ENCODE peak calls at places on chromosomes 11 and 22, in eight cellular contexts. One of them, this sample, is unnamed.

GRCh38 chr11:32118025-32118974 is 27.4 kb downstream of the RCN1 start:
- DNase-seq in brain microvascular endothelial cell: peak; percentile 88
- DNase-seq in lower lobe of right lung: no peak
- DNase-seq in ovary: no peak
- DNase-seq in astrocyte of the cerebellum: no peak
- DNase-seq in sigmoid colon: no peak
- DNase-seq in body of pancreas: no peak
- DNase-seq in HFF-Myc: no peak
- DNase-seq in this sample: no peak

GRCh38 chr22:47337161-47337621 is 574.7 kb downstream of the TBC1D22A start:
- DNase-seq in astrocyte of the cerebellum: peak; percentile 64
- DNase-seq in HFF-Myc: peak; percentile 39
- DNase-seq in brain microvascular endothelial cell: peak; percentile 40
- DNase-seq in sigmoid colon: no peak
- DNase-seq in lower lobe of right lung: no peak
- DNase-seq in body of pancreas: peak; percentile 34
- DNase-seq in ovary: peak; percentile 49
- DNase-seq in this sample: peak; percentile 42

GRCh38 chr11:119025978-119026766 is 4.5 kb downstream of the SLC37A4 start:
- DNase-seq in sigmoid colon: peak; percentile 47
- DNase-seq in brain microvascular endothelial cell: no peak
- DNase-seq in astrocyte of the cerebellum: no peak
- DNase-seq in lower lobe of right lung: no peak
- DNase-seq in body of pancreas: no peak
- DNase-seq in ovary: no peak
- DNase-seq in HFF-Myc: no peak
- DNase-seq in this sample: no peak

GRCh38 chr22:27560781-27561180 is 240.8 kb downstream of the MN1 start:
- DNase-seq in body of pancreas: no peak
- DNase-seq in brain microvascular endothelial cell: no peak
- DNase-seq in ovary: no peak
- DNase-seq in astrocyte of the cerebellum: no peak
- DNase-seq in HFF-Myc: no peak
- DNase-seq in sigmoid colon: no peak
- DNase-seq in lower lobe of right lung: no peak
- DNase-seq in this sample: no peak

GRCh38 chr11:111388431-111388830 is 9.4 kb upstream of the POU2AF1 start:
- DNase-seq in body of pancreas: no peak
- DNase-seq in sigmoid colon: no peak
- DNase-seq in ovary: no peak
- DNase-seq in astrocyte of the cerebellum: no peak
- DNase-seq in lower lobe of right lung: no peak
- DNase-seq in brain microvascular endothelial cell: no peak
- DNase-seq in HFF-Myc: no peak
- DNase-seq in this sample: no peak

GRCh38 chr22:38018938-38019827 is 34.8 kb upstream of the SOX10 start:
- DNase-seq in body of pancreas: no peak
- DNase-seq in ovary: no peak
- DNase-seq in HFF-Myc: no peak
- DNase-seq in astrocyte of the cerebellum: no peak
- DNase-seq in lower lobe of right lung: no peak
- DNase-seq in sigmoid colon: no peak
- DNase-seq in brain microvascular endothelial cell: no peak
- DNase-seq in this sample: no peak

GRCh38 chr11:114307524-114308203 is 11.5 kb downstream of the NNMT start:
- DNase-seq in brain microvascular endothelial cell: peak; percentile 71
- DNase-seq in sigmoid colon: peak; percentile 80
- DNase-seq in HFF-Myc: peak; percentile 63
- DNase-seq in body of pancreas: peak; percentile 49
- DNase-seq in astrocyte of the cerebellum: peak; percentile 60
- DNase-seq in lower lobe of right lung: peak; percentile 76
- DNase-seq in ovary: no peak
- DNase-seq in this sample: no peak

GRCh38 chr22:37229012-37229804 is 14.9 kb downstream of the RAC2 start:
- DNase-seq in lower lobe of right lung: no peak
- DNase-seq in sigmoid colon: no peak
- DNase-seq in brain microvascular endothelial cell: peak; percentile 54
- DNase-seq in body of pancreas: peak; percentile 26
- DNase-seq in ovary: no peak
- DNase-seq in astrocyte of the cerebellum: peak; percentile 66
- DNase-seq in HFF-Myc: peak; percentile 60
- DNase-seq in this sample: peak; percentile 61

GRCh38 chr22:46604306-46604690 is 15.9 kb upstream of the GRAMD4 start:
- DNase-seq in astrocyte of the cerebellum: no peak
- DNase-seq in ovary: no peak
- DNase-seq in body of pancreas: peak; percentile 73
- DNase-seq in lower lobe of right lung: peak; percentile 70
- DNase-seq in brain microvascular endothelial cell: peak; percentile 12
- DNase-seq in sigmoid colon: no peak
- DNase-seq in HFF-Myc: no peak
- DNase-seq in this sample: no peak

GRCh38 chr11:80097146-80097545 is 656.3 kb upstream of the TENM4 start:
- DNase-seq in astrocyte of the cerebellum: no peak
- DNase-seq in HFF-Myc: no peak
- DNase-seq in body of pancreas: no peak
- DNase-seq in lower lobe of right lung: no peak
- DNase-seq in sigmoid colon: no peak
- DNase-seq in brain microvascular endothelial cell: no peak
- DNase-seq in ovary: no peak
- DNase-seq in this sample: no peak

GRCh38 chr11:43578346-43579170 is 102.0 kb upstream of the HSD17B12 start:
- DNase-seq in brain microvascular endothelial cell: peak; percentile 46
- DNase-seq in astrocyte of the cerebellum: no peak
- DNase-seq in sigmoid colon: no peak
- DNase-seq in body of pancreas: no peak
- DNase-seq in ovary: no peak
- DNase-seq in HFF-Myc: no peak
- DNase-seq in lower lobe of right lung: no peak
- DNase-seq in this sample: no peak

GRCh38 chr11:69071086-69071800 is 22.5 kb downstream of the TPCN2 start:
- DNase-seq in lower lobe of right lung: no peak
- DNase-seq in body of pancreas: no peak
- DNase-seq in brain microvascular endothelial cell: no peak
- DNase-seq in HFF-Myc: no peak
- DNase-seq in astrocyte of the cerebellum: no peak
- DNase-seq in ovary: no peak
- DNase-seq in sigmoid colon: no peak
- DNase-seq in this sample: no peak

GRCh38 chr22:49019737-49020136 is 807.9 kb downstream of the BRD1 start:
- DNase-seq in body of pancreas: no peak
- DNase-seq in lower lobe of right lung: no peak
- DNase-seq in ovary: peak; percentile 3
- DNase-seq in brain microvascular endothelial cell: no peak
- DNase-seq in astrocyte of the cerebellum: no peak
- DNase-seq in sigmoid colon: peak; percentile 34
- DNase-seq in HFF-Myc: no peak
- DNase-seq in this sample: no peak

DNA sequence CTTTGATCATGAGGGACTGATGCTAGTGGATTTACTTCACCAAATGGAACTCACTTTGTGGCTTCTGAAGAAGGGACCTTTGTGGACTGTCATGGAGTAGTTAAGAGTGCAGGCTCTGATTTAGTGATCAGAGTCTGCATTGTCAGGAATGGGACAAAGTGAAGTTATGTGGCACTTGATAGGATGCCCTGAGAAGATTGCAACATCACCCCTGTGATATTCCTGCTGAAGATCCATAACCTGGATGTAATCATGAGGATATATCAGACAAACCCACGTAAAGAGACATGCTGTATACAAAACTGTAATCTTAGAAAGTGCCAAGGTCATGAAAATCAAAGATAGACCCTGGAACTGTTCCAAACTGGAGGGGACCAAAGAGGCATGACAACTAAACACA is 1.6 kb upstream of the TFIP11 start:
- DNase-seq in lower lobe of right lung: no peak
- DNase-seq in astrocyte of the cerebellum: no peak
- DNase-seq in brain microvascular endothelial cell: no peak
- DNase-seq in HFF-Myc: no peak
- DNase-seq in body of pancreas: no peak
- DNase-seq in sigmoid colon: no peak
- DNase-seq in ovary: no peak
- DNase-seq in this sample: no peak
- H3K4me3 ChIP-seq in lower lobe of right lung: no peak overlapping the region
- H3K4me3 ChIP-seq in astrocyte of the cerebellum: no peak overlapping the region
- H3K4me3 ChIP-seq in brain microvascular endothelial cell: no peak overlapping the region
- H3K4me3 ChIP-seq in HFF-Myc: peak overlapping the region; percentile 99
- H3K4me3 ChIP-seq in body of pancreas: no peak overlapping the region
- H3K4me3 ChIP-seq in sigmoid colon: no peak overlapping the region
- H3K4me3 ChIP-seq in ovary: no peak overlapping the region
- H3K4me3 ChIP-seq in this sample: no peak overlapping the region

DNA sequence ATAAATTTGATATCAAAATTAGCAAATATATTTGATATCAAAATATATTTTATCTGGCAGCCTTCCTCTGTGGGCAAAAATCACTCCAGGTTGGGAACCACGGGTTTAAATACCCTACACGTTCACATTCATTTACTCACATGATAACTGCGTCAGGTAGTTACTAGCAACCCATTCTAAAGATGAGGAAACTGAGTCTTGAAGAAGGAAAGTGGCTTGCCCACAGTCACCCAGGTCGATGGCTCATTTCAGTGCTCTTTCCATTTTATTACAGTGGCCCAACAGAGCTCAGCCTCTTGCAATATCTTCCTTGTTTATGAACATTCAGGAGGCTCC is 19.2 kb upstream of the CDON start:
- DNase-seq in brain microvascular endothelial cell: no peak
- DNase-seq in sigmoid colon: no peak
- DNase-seq in lower lobe of right lung: no peak
- DNase-seq in HFF-Myc: no peak
- DNase-seq in body of pancreas: no peak
- DNase-seq in ovary: no peak
- DNase-seq in astrocyte of the cerebellum: no peak
- DNase-seq in this sample: no peak
- H3K4me3 ChIP-seq in brain microvascular endothelial cell: no peak overlapping the region
- H3K4me3 ChIP-seq in sigmoid colon: no peak overlapping the region
- H3K4me3 ChIP-seq in lower lobe of right lung: no peak overlapping the region
- H3K4me3 ChIP-seq in HFF-Myc: no peak overlapping the region
- H3K4me3 ChIP-seq in body of pancreas: no peak overlapping the region
- H3K4me3 ChIP-seq in ovary: no peak overlapping the region
- H3K4me3 ChIP-seq in astrocyte of the cerebellum: no peak overlapping the region
- H3K4me3 ChIP-seq in this sample: no peak overlapping the region

DNA sequence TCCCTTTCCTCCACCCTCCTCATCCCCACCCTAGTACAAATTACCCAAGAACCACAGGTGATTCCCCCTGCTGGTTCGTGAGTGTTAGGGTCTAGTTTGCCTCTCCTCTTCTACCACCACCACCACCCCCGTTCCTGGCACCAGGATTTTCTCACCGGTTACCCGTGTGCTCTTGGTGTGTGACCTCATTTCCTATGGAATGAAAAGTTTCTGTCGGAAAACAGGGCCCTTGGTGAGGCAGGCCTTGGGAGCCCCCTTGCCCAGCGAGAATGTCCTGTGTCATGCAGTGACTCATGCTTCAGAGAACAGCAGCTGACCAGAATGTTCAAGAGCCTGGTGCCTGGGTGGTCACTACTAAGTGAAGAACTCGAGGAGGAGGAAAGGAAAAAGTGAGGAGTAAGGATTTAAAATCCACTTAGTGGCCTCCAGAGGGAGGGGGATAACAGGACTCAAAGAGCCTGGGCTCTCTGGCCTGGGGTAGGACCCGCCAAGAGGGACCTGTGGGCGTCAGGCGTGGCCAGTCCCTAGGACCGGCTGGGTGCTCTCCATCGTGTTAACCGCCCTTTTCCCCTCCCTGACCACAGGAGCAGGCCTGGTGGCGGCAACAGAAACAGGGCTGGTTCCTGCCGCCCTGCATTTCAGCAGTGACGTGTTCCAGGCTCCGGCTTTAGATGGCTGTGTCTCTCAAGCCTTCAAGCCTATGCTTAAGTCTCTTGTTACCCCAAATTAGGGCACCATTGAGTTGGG is 30.2 kb downstream of the C22orf31 start:
- DNase-seq in lower lobe of right lung: peak; percentile 63
- DNase-seq in brain microvascular endothelial cell: peak; percentile 96
- DNase-seq in HFF-Myc: peak; percentile 89
- DNase-seq in ovary: peak; percentile 67
- DNase-seq in body of pancreas: peak; percentile 82
- DNase-seq in astrocyte of the cerebellum: peak; percentile 95
- DNase-seq in sigmoid colon: peak; percentile 87
- DNase-seq in this sample: peak; percentile 79
- H3K4me3 ChIP-seq in lower lobe of right lung: peak overlapping the region; percentile 53
- H3K4me3 ChIP-seq in brain microvascular endothelial cell: peak overlapping the region; percentile 54
- H3K4me3 ChIP-seq in HFF-Myc: peak overlapping the region; percentile 28
- H3K4me3 ChIP-seq in ovary: peak overlapping the region; percentile 40
- H3K4me3 ChIP-seq in body of pancreas: no peak overlapping the region
- H3K4me3 ChIP-seq in astrocyte of the cerebellum: peak overlapping the region; percentile 32
- H3K4me3 ChIP-seq in sigmoid colon: peak overlapping the region; percentile 60
- H3K4me3 ChIP-seq in this sample: peak overlapping the region; percentile 1

GRCh38 chr11:96237759-96238158 is 105.2 kb downstream of the MAML2 start:
- DNase-seq in sigmoid colon: no peak
- DNase-seq in astrocyte of the cerebellum: no peak
- DNase-seq in body of pancreas: no peak
- DNase-seq in brain microvascular endothelial cell: no peak
- DNase-seq in lower lobe of right lung: no peak
- DNase-seq in ovary: no peak
- DNase-seq in HFF-Myc: no peak
- DNase-seq in this sample: no peak

GRCh38 chr11:96241351-96241841 is 101.6 kb downstream of the MAML2 start:
- DNase-seq in lower lobe of right lung: no peak
- DNase-seq in ovary: no peak
- DNase-seq in HFF-Myc: no peak
- DNase-seq in brain microvascular endothelial cell: no peak
- DNase-seq in astrocyte of the cerebellum: no peak
- DNase-seq in sigmoid colon: no peak
- DNase-seq in body of pancreas: peak; percentile 16
- DNase-seq in this sample: no peak

GRCh38 chr11:96242971-96243647 is 99.9 kb downstream of the MAML2 start:
- DNase-seq in astrocyte of the cerebellum: peak; percentile 94
- DNase-seq in ovary: peak; percentile 95
- DNase-seq in HFF-Myc: peak; percentile 93
- DNase-seq in lower lobe of right lung: peak; percentile 96
- DNase-seq in sigmoid colon: peak; percentile 98
- DNase-seq in brain microvascular endothelial cell: peak; percentile 98
- DNase-seq in body of pancreas: peak; percentile 96
- DNase-seq in this sample: peak; percentile 96

GRCh38 chr11:96238563-96239166 is 104.3 kb downstream of the MAML2 start:
- DNase-seq in sigmoid colon: no peak
- DNase-seq in HFF-Myc: no peak
- DNase-seq in astrocyte of the cerebellum: no peak
- DNase-seq in brain microvascular endothelial cell: no peak
- DNase-seq in ovary: no peak
- DNase-seq in lower lobe of right lung: no peak
- DNase-seq in body of pancreas: no peak
- DNase-seq in this sample: no peak

DNA sequence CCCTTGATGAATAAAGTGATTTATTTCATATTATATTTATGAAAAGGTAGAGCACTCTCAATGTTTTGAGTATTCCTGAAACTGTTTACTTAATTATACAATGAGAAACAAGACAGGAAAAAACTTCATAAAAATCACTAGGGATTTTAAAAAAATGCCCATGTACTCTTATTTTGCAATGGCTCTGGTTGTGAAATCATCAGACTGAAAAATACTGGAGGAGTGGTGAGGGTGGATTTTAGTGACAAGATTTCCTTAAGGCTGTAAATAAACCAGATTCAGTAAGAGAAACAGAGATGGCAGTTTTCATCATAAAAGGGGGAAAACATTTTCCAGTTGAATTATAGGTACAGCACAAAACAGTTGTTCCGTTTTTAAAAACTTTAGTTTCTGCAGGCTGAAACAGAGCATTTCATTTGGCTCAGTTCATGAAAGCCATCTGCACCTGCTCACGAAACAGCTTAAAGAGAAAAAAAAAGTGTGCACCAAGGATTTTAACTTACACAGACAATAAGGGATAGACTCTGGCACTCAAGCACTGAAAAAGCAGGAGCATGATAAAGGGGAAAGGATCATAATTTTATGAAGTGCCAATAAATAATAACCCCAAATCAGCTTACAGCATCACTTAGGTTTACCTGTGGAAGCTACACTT is 100.7 kb downstream of the MAML2 start:
- DNase-seq in sigmoid colon: no peak
- DNase-seq in astrocyte of the cerebellum: no peak
- DNase-seq in lower lobe of right lung: no peak
- DNase-seq in body of pancreas: no peak
- DNase-seq in brain microvascular endothelial cell: no peak
- DNase-seq in ovary: no peak
- DNase-seq in HFF-Myc: no peak
- DNase-seq in this sample: no peak
- H3K4me3 ChIP-seq in sigmoid colon: peak overlapping the region; percentile 49
- H3K4me3 ChIP-seq in astrocyte of the cerebellum: no peak overlapping the region
- H3K4me3 ChIP-seq in lower lobe of right lung: peak overlapping the region; percentile 56
- H3K4me3 ChIP-seq in body of pancreas: no peak overlapping the region
- H3K4me3 ChIP-seq in brain microvascular endothelial cell: no peak overlapping the region
- H3K4me3 ChIP-seq in ovary: no peak overlapping the region
- H3K4me3 ChIP-seq in HFF-Myc: peak overlapping the region; percentile 39
- H3K4me3 ChIP-seq in this sample: peak overlapping the region; percentile 47

This sample was measured in AG04450.